ENCODE peak calls at places on chromosomes 4 and X, in five cellular contexts. C, S, T, F and H are unnamed samples.

GRCh38 chr4:99400831-99401230 is 34.3 kb downstream of the ADH7 start:
- DNase-seq in C (no peak), F (no peak), S (no peak), T (no peak), H (no peak)

GRCh38 chrX:151370906-151371305 is 26.1 kb upstream of the VMA21 start:
- DNase-seq in T (no peak), S (no peak), F (no peak), C (no peak), H (no peak)

GRCh38 chr4:32931475-32931874 is 2211.3 kb downstream of the PCDH7 start:
- DNase-seq in T (no peak), S (no peak), C (peak), F (no peak), H (no peak)

GRCh38 chrX:17414839-17415238 is 39.8 kb downstream of the NHS start:
- DNase-seq in T (no peak), F (no peak), S (no peak), C (no peak), H (no peak)

GRCh38 chr4:153326513-153326912 is 18.0 kb upstream of the MND1 start:
- DNase-seq in F (no peak), T (no peak), S (no peak), C (peak), H (no peak)

GRCh38 chr4:40455340-40455902 is 120.3 kb downstream of the CHRNA9 start:
- DNase-seq in F (peak), C (peak), T (no peak), S (no peak), H (no peak)

GRCh38 chrX:136268051-136269048 is 17.1 kb upstream of the MAP7D3 start:
- DNase-seq in T (peak), S (no peak), C (peak), F (peak), H (no peak)

GRCh38 chrX:130170752-130171445 is 863 bp upstream of the RAB33A start:
- DNase-seq in C (no peak), T (peak), S (no peak), F (peak), H (no peak)

GRCh38 chr4:124526760-124527159 is 185.8 kb downstream of the ANKRD50 start:
- DNase-seq in F (no peak), S (no peak), T (no peak), C (no peak), H (no peak)

GRCh38 chrX:136168929-136169735 is 21.8 kb downstream of the FHL1 start:
- DNase-seq in F (no peak), T (peak), S (no peak), C (peak), H (peak)

GRCh38 chrX:13028871-13029336 is 15.5 kb downstream of the FAM9C start:
- DNase-seq in T (no peak), C (peak), F (no peak), S (no peak), H (no peak)

GRCh38 chrX:11678174-11678573 is 12.5 kb upstream of the ARHGAP6 start:
- DNase-seq in S (no peak), T (no peak), F (no peak), C (peak), H (no peak)

GRCh38 chr4:16867827-16868226 is 30.6 kb downstream of the LDB2 start:
- DNase-seq in T (no peak), S (no peak), C (no peak), F (no peak), H (no peak)

GRCh38 chr4:36241771-36242170 is 2.5 kb downstream of the ARAP2 start:
- DNase-seq in F (no peak), S (no peak), T (no peak), C (no peak), H (no peak)
- H3K4me3 ChIP-seq in F (no peak), S (no peak), T (peak), C (peak), H (no peak)

GRCh38 chrX:9562851-9563250 is 98.0 kb downstream of the TBL1X start:
- DNase-seq in C (peak), S (no peak), F (no peak), T (no peak), H (no peak)

GRCh38 chrX:9561199-9561598 is 96.3 kb downstream of the TBL1X start:
- DNase-seq in T (no peak), F (no peak), C (no peak), S (no peak), H (peak)

GRCh38 chrX:9560219-9560618 is 95.4 kb downstream of the TBL1X start:
- DNase-seq in T (no peak), C (no peak), S (no peak), F (no peak), H (peak)

GRCh38 chrX:9569875-9570274 is 105.0 kb downstream of the TBL1X start:
- DNase-seq in F (no peak), T (no peak), S (no peak), C (no peak), H (peak)

GRCh38 chrX:9566150-9566621 is 101.3 kb downstream of the TBL1X start:
- DNase-seq in F (no peak), T (peak), S (no peak), C (peak), H (peak)
- TF ChIP-seq CTCF in F (no peak), T (no peak), S (no peak), C (peak), H (no peak)

DNA sequence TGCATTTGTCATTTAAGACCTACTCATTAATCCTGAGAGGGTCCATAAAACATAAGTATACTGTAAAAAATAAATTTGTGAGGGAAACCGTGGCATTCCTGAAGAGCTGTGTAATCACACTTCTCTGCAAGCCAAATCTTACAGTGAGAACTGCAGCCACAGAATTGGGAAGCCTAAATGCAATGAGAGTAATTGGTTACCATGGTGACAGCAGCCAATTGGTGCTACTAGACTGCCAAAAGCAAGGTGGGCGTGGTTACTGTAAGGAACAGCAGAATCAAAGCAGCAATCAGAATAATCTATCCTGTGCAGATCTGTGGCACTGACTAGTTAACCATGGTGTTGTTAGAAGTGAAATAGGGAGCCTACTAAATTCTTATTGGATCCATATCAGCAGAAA is 345.1 kb upstream of the GRID2 start:
- DNase-seq in F (no peak), S (no peak), C (no peak), T (no peak), H (no peak)
- H3K4me3 ChIP-seq in F (no peak), S (no peak), C (no peak), T (no peak), H (no peak)

GRCh38 chr4:23902203-23902602 is 12.4 kb upstream of the PPARGC1A start:
- DNase-seq in C (no peak), T (no peak), S (no peak), F (no peak), H (no peak)
- TF ChIP-seq CTCF in C (no peak), T (no peak), S (no peak), F (no peak), H (no peak)

GRCh38 chr4:114598191-114599121 is at the start of gene UGT8:
- DNase-seq in T (no peak), S (no peak), F (no peak), C (peak), H (no peak)

GRCh38 chr4:114599231-114600065 is 841 bp downstream of the UGT8 start:
- DNase-seq in S (no peak), C (no peak), T (no peak), F (no peak), H (peak)

GRCh38 chr4:114600066-114600552 is 1.5 kb downstream of the UGT8 start:
- DNase-seq in S (no peak), T (no peak), C (peak), F (no peak), H (no peak)

GRCh38 chr4:114595207-114595606 is 3.4 kb upstream of the UGT8 start:
- DNase-seq in C (no peak), T (no peak), F (no peak), S (no peak), H (no peak)

DNA sequence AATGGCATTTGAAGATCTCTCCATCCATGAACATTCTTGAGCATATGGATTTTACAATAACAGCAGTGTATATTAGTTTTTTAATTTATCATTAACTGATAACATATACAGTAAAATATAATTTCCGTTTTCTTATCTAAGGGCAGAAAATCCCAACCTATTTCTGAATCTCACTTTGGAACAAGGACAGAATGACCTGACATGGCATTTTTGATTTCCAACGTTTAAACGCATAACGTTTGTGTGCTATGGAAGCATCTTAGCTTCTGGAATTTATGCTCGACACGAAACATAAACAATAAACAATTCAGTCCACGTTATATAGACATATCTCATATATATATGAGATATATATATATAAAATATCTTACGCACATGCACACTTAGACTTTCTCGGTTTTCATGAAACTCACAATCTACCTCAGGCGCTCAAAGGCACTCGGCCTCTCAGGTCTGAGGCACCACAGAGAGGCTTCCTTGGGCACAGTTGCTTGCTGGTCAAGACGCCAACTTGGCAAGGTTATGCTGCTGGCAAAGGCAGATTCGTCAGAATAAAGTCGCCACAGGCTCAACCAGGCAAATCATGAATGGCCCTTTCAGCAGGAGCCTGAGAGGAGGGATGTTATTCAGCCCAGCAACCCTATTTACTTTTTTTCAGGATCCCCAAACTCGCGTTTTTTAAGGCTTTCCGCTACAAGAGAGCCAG is 1.0 kb upstream of the UGT8 start:
- DNase-seq in C (peak), T (no peak), F (no peak), S (no peak), H (no peak)
- H3K4me3 ChIP-seq in C (peak), T (no peak), F (no peak), S (peak), H (no peak)

GRCh38 chr4:66169341-66169740 is 499.1 kb upstream of the EPHA5 start:
- DNase-seq in T (no peak), F (no peak), S (no peak), C (peak), H (no peak)
- TF ChIP-seq CTCF in T (no peak), F (no peak), S (no peak), C (peak), H (no peak)

DNA sequence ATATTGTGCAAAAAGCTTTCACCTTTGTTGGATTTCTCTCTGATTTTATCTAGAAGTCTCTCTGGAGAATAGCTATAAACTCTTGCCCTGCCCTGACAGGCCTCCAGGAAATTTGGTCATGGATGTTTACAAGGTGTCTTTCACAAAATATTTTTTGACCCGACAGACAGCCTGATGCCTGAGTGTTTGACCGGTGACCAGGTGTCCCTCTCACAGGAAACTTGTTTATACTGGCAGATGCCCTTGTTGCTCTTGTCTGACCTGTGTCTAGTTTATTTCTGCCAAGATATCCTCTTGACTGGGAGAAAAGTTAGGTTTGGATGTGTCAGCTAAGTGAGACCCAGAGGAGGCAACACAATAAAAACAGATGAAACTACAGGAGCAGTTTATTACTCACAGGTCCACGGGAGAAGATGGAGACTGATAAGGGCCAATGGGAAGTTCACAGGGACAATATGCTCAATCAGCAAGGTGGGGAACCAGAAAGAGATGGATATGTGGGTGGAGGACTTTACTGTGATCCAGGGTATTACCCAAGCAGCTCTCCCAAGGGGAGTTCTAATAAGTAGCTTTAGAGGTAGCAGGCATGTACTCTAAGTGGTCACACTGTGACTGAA is 243.3 kb downstream of the ARAP2 start:
- DNase-seq in F (no peak), S (no peak), T (no peak), C (no peak), H (no peak)
- H3K4me3 ChIP-seq in F (no peak), S (no peak), T (no peak), C (no peak), H (no peak)

DNA sequence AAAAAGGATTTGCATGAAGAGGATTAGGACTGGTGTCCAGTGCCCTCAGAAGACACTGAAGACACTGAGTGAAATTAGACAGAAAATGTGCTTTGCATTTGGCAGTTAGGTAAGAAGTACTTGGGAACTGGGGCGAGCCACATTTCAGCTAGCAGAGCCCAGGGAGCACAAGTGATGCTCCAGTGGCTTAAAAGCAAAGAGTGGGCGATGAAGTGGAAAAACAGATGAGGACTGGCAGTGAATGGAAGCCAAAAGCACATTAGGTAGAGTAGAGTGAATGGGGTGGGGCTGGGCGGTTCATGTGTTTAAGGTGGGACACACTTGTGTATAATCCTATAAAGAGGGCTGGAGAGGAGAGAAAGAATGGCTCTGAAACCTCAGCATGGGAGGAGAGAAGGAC is 18.4 kb downstream of the DCLK2 start:
- DNase-seq in C (no peak), S (no peak), F (no peak), T (no peak), H (no peak)
- TF ChIP-seq CTCF in C (no peak), S (no peak), F (no peak), T (no peak), H (no peak)